ENCODE peak calls at places on chromosomes 2 and 18, in nine cellular contexts. One of them, this sample, is unnamed.

GRCh38 chr18:75377975-75378673 is 49.4 kb downstream of the SMIM21 start:
- DNase-seq in transverse colon: no peak
- DNase-seq in astrocyte: no peak
- DNase-seq in endodermal cell: no peak
- DNase-seq in cardiac muscle cell: no peak
- DNase-seq in left lung: no peak
- DNase-seq in CD4-positive, alpha-beta T cell: no peak
- DNase-seq in lung: no peak
- DNase-seq in breast epithelium: no peak
- DNase-seq in this sample: no peak

GRCh38 chr18:48792141-48792540 is 158.6 kb downstream of the SMAD7 start:
- DNase-seq in transverse colon: no peak
- DNase-seq in astrocyte: no peak
- DNase-seq in endodermal cell: peak
- DNase-seq in cardiac muscle cell: no peak
- DNase-seq in left lung: no peak
- DNase-seq in CD4-positive, alpha-beta T cell: no peak
- DNase-seq in lung: no peak
- DNase-seq in breast epithelium: no peak
- DNase-seq in this sample: no peak

GRCh38 chr2:121598087-121598486 is 51.2 kb downstream of the CLASP1 start:
- DNase-seq in transverse colon: no peak
- DNase-seq in astrocyte: no peak
- DNase-seq in endodermal cell: no peak
- DNase-seq in cardiac muscle cell: no peak
- DNase-seq in left lung: no peak
- DNase-seq in CD4-positive, alpha-beta T cell: no peak
- DNase-seq in lung: no peak
- DNase-seq in breast epithelium: no peak
- DNase-seq in this sample: no peak

GRCh38 chr2:88636026-88636425 is 8.8 kb upstream of the EIF2AK3 start:
- DNase-seq in transverse colon: no peak
- DNase-seq in astrocyte: no peak
- DNase-seq in endodermal cell: no peak
- DNase-seq in cardiac muscle cell: no peak
- DNase-seq in left lung: no peak
- DNase-seq in CD4-positive, alpha-beta T cell: no peak
- DNase-seq in lung: no peak
- DNase-seq in breast epithelium: no peak
- DNase-seq in this sample: no peak

GRCh38 chr2:11065833-11066232 is 89.4 kb upstream of the SLC66A3 start:
- DNase-seq in transverse colon: peak
- DNase-seq in astrocyte: no peak
- DNase-seq in endodermal cell: no peak
- DNase-seq in cardiac muscle cell: no peak
- DNase-seq in left lung: no peak
- DNase-seq in CD4-positive, alpha-beta T cell: no peak
- DNase-seq in lung: no peak
- DNase-seq in breast epithelium: no peak
- DNase-seq in this sample: no peak

GRCh38 chr2:216690451-216691209 is 4.7 kb downstream of the IGFBP5 start:
- DNase-seq in transverse colon: no peak
- DNase-seq in astrocyte: peak
- DNase-seq in endodermal cell: no peak
- DNase-seq in cardiac muscle cell: peak
- DNase-seq in left lung: no peak
- DNase-seq in CD4-positive, alpha-beta T cell: no peak
- DNase-seq in lung: no peak
- DNase-seq in breast epithelium: peak
- DNase-seq in this sample: no peak

GRCh38 chr2:54680397-54681032 is 42.9 kb upstream of the EML6 start:
- DNase-seq in transverse colon: no peak
- DNase-seq in astrocyte: peak
- DNase-seq in endodermal cell: no peak
- DNase-seq in cardiac muscle cell: peak
- DNase-seq in left lung: no peak
- DNase-seq in CD4-positive, alpha-beta T cell: no peak
- DNase-seq in lung: no peak
- DNase-seq in breast epithelium: no peak
- DNase-seq in this sample: no peak

GRCh38 chr2:46196871-46197462 is 100.2 kb upstream of the EPAS1 start:
- DNase-seq in transverse colon: no peak
- DNase-seq in astrocyte: no peak
- DNase-seq in endodermal cell: no peak
- DNase-seq in cardiac muscle cell: peak
- DNase-seq in left lung: no peak
- DNase-seq in CD4-positive, alpha-beta T cell: no peak
- DNase-seq in lung: no peak
- DNase-seq in breast epithelium: no peak
- DNase-seq in this sample: no peak

GRCh38 chr18:48605408-48605845 is 66.6 kb downstream of the CTIF start:
- DNase-seq in transverse colon: no peak
- DNase-seq in astrocyte: peak
- DNase-seq in endodermal cell: peak
- DNase-seq in cardiac muscle cell: peak
- DNase-seq in left lung: no peak
- DNase-seq in CD4-positive, alpha-beta T cell: no peak
- DNase-seq in lung: no peak
- DNase-seq in breast epithelium: no peak
- DNase-seq in this sample: no peak

GRCh38 chr18:21703241-21703820 is 1.2 kb downstream of the ABHD3 start:
- DNase-seq in transverse colon: peak
- DNase-seq in astrocyte: no peak
- DNase-seq in endodermal cell: peak
- DNase-seq in cardiac muscle cell: no peak
- DNase-seq in left lung: no peak
- DNase-seq in CD4-positive, alpha-beta T cell: peak
- DNase-seq in lung: no peak
- DNase-seq in breast epithelium: no peak
- DNase-seq in this sample: no peak
- TF ChIP-seq CTCF in transverse colon: no peak
- TF ChIP-seq CTCF in astrocyte: no peak
- TF ChIP-seq CTCF in endodermal cell: no peak
- TF ChIP-seq CTCF in cardiac muscle cell: no peak
- TF ChIP-seq CTCF in left lung: no peak
- TF ChIP-seq CTCF in CD4-positive, alpha-beta T cell: no peak
- TF ChIP-seq CTCF in lung: no peak
- TF ChIP-seq CTCF in breast epithelium: no peak
- TF ChIP-seq CTCF in this sample: no peak

GRCh38 chr18:57586243-57587049 is at the start of gene FECH:
- DNase-seq in transverse colon: peak
- DNase-seq in astrocyte: peak
- DNase-seq in endodermal cell: peak
- DNase-seq in cardiac muscle cell: peak
- DNase-seq in left lung: peak
- DNase-seq in CD4-positive, alpha-beta T cell: peak
- DNase-seq in lung: peak
- DNase-seq in breast epithelium: peak
- DNase-seq in this sample: peak

GRCh38 chr18:57585421-57585820 is 1.1 kb downstream of the FECH start:
- DNase-seq in transverse colon: no peak
- DNase-seq in astrocyte: peak
- DNase-seq in endodermal cell: no peak
- DNase-seq in cardiac muscle cell: peak
- DNase-seq in left lung: no peak
- DNase-seq in CD4-positive, alpha-beta T cell: no peak
- DNase-seq in lung: no peak
- DNase-seq in breast epithelium: no peak
- DNase-seq in this sample: no peak

GRCh38 chr18:57589162-57589561 is 2.7 kb upstream of the FECH start:
- DNase-seq in transverse colon: no peak
- DNase-seq in astrocyte: no peak
- DNase-seq in endodermal cell: no peak
- DNase-seq in cardiac muscle cell: no peak
- DNase-seq in left lung: no peak
- DNase-seq in CD4-positive, alpha-beta T cell: no peak
- DNase-seq in lung: no peak
- DNase-seq in breast epithelium: no peak
- DNase-seq in this sample: no peak

GRCh38 chr18:57585846-57586242 is 658 bp downstream of the FECH start:
- DNase-seq in transverse colon: no peak
- DNase-seq in astrocyte: no peak
- DNase-seq in endodermal cell: no peak
- DNase-seq in cardiac muscle cell: no peak
- DNase-seq in left lung: no peak
- DNase-seq in CD4-positive, alpha-beta T cell: no peak
- DNase-seq in lung: no peak
- DNase-seq in breast epithelium: no peak
- DNase-seq in this sample: no peak

GRCh38 chr18:57587262-57587661 is 760 bp upstream of the FECH start:
- DNase-seq in transverse colon: no peak
- DNase-seq in astrocyte: no peak
- DNase-seq in endodermal cell: no peak
- DNase-seq in cardiac muscle cell: no peak
- DNase-seq in left lung: no peak
- DNase-seq in CD4-positive, alpha-beta T cell: no peak
- DNase-seq in lung: no peak
- DNase-seq in breast epithelium: no peak
- DNase-seq in this sample: no peak
- H3K27ac ChIP-seq in transverse colon: peak
- H3K27ac ChIP-seq in astrocyte: no peak
- H3K27ac ChIP-seq in endodermal cell: no peak
- H3K27ac ChIP-seq in cardiac muscle cell: peak
- H3K27ac ChIP-seq in left lung: peak
- H3K27ac ChIP-seq in CD4-positive, alpha-beta T cell: no peak
- H3K27ac ChIP-seq in lung: no peak
- H3K27ac ChIP-seq in breast epithelium: peak
- H3K27ac ChIP-seq in this sample: no peak

GRCh38 chr2:3270095-3270478 is 107.5 kb downstream of the EIPR1 start:
- DNase-seq in transverse colon: no peak
- DNase-seq in astrocyte: no peak
- DNase-seq in endodermal cell: no peak
- DNase-seq in cardiac muscle cell: no peak
- DNase-seq in left lung: peak
- DNase-seq in CD4-positive, alpha-beta T cell: no peak
- DNase-seq in lung: no peak
- DNase-seq in breast epithelium: no peak
- DNase-seq in this sample: peak

GRCh38 chr2:3267549-3267867 is 110.1 kb downstream of the EIPR1 start:
- DNase-seq in transverse colon: no peak
- DNase-seq in astrocyte: no peak
- DNase-seq in endodermal cell: no peak
- DNase-seq in cardiac muscle cell: no peak
- DNase-seq in left lung: no peak
- DNase-seq in CD4-positive, alpha-beta T cell: no peak
- DNase-seq in lung: no peak
- DNase-seq in breast epithelium: no peak
- DNase-seq in this sample: no peak

GRCh38 chr2:3268705-3269029 is 109.0 kb downstream of the EIPR1 start:
- DNase-seq in transverse colon: no peak
- DNase-seq in astrocyte: no peak
- DNase-seq in endodermal cell: no peak
- DNase-seq in cardiac muscle cell: no peak
- DNase-seq in left lung: peak
- DNase-seq in CD4-positive, alpha-beta T cell: no peak
- DNase-seq in lung: no peak
- DNase-seq in breast epithelium: no peak
- DNase-seq in this sample: no peak

GRCh38 chr2:3267869-3268704 is 109.5 kb downstream of the EIPR1 start:
- DNase-seq in transverse colon: no peak
- DNase-seq in astrocyte: no peak
- DNase-seq in endodermal cell: no peak
- DNase-seq in cardiac muscle cell: no peak
- DNase-seq in left lung: peak
- DNase-seq in CD4-positive, alpha-beta T cell: no peak
- DNase-seq in lung: no peak
- DNase-seq in breast epithelium: no peak
- DNase-seq in this sample: no peak

GRCh38 chr2:3269425-3270094 is 108.1 kb downstream of the EIPR1 start:
- DNase-seq in transverse colon: no peak
- DNase-seq in astrocyte: no peak
- DNase-seq in endodermal cell: no peak
- DNase-seq in cardiac muscle cell: no peak
- DNase-seq in left lung: no peak
- DNase-seq in CD4-positive, alpha-beta T cell: no peak
- DNase-seq in lung: no peak
- DNase-seq in breast epithelium: no peak
- DNase-seq in this sample: no peak
- TF ChIP-seq CTCF in transverse colon: no peak
- TF ChIP-seq CTCF in astrocyte: no peak
- TF ChIP-seq CTCF in endodermal cell: no peak
- TF ChIP-seq CTCF in cardiac muscle cell: no peak
- TF ChIP-seq CTCF in left lung: no peak
- TF ChIP-seq CTCF in CD4-positive, alpha-beta T cell: no peak
- TF ChIP-seq CTCF in lung: no peak
- TF ChIP-seq CTCF in breast epithelium: no peak
- TF ChIP-seq CTCF in this sample: no peak

DNA sequence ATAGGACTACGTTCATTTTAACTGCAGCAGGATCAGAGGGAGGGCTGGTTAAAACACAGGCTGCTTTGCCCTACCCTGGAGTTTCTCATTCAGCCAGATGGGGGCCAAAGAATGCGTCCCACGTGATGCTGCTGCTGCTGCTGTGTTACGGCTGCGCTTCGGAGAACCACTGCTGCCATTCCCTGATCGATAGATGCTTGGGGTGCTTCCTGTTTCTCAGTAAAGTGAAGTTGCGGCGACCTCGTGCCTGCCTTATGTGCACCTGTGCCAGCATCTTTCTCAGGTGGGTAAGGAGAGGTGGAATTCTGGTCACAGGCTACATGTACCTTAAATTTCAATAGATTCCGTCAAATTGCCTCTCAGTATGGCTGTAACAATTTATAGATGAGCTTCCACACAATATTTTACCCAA is 24.7 kb upstream of the TOGARAM2 start:
- DNase-seq in transverse colon: no peak
- DNase-seq in astrocyte: peak
- DNase-seq in endodermal cell: peak
- DNase-seq in cardiac muscle cell: peak
- DNase-seq in left lung: no peak
- DNase-seq in CD4-positive, alpha-beta T cell: peak
- DNase-seq in lung: no peak
- DNase-seq in breast epithelium: no peak
- DNase-seq in this sample: peak
- H3K27ac ChIP-seq in transverse colon: no peak
- H3K27ac ChIP-seq in astrocyte: no peak
- H3K27ac ChIP-seq in endodermal cell: no peak
- H3K27ac ChIP-seq in cardiac muscle cell: no peak
- H3K27ac ChIP-seq in left lung: no peak
- H3K27ac ChIP-seq in CD4-positive, alpha-beta T cell: no peak
- H3K27ac ChIP-seq in lung: no peak
- H3K27ac ChIP-seq in breast epithelium: no peak
- H3K27ac ChIP-seq in this sample: no peak

GRCh38 chr2:51795248-51795888 is 763.4 kb upstream of the NRXN1 start:
- DNase-seq in transverse colon: peak
- DNase-seq in astrocyte: no peak
- DNase-seq in endodermal cell: peak
- DNase-seq in cardiac muscle cell: peak
- DNase-seq in left lung: no peak
- DNase-seq in CD4-positive, alpha-beta T cell: no peak
- DNase-seq in lung: no peak
- DNase-seq in breast epithelium: no peak
- DNase-seq in this sample: no peak
- TF ChIP-seq CTCF in transverse colon: peak
- TF ChIP-seq CTCF in astrocyte: peak
- TF ChIP-seq CTCF in endodermal cell: peak
- TF ChIP-seq CTCF in cardiac muscle cell: peak
- TF ChIP-seq CTCF in left lung: no peak
- TF ChIP-seq CTCF in CD4-positive, alpha-beta T cell: no peak
- TF ChIP-seq CTCF in lung: no peak
- TF ChIP-seq CTCF in breast epithelium: no peak
- TF ChIP-seq CTCF in this sample: no peak

This sample was measured in adrenal gland.